ENCODE peak calls at places on chromosomes 4 and X, in nine cellular contexts. E, W, A, N, C, K, H, R and V are unnamed samples.

GRCh38 chr4:37601527-37601926 is 84.6 kb downstream of the RELL1 start:
- DNase-seq in W (peak), K (no peak), E (no peak), N (no peak), H (no peak), A (no peak), R (peak), C (peak), V (peak)

GRCh38 chr4:181645489-181645888 is 597.7 kb upstream of the TENM3 start:
- DNase-seq in N (no peak), E (no peak), H (no peak), K (no peak), A (no peak), R (no peak), C (peak), W (no peak), V (no peak)

GRCh38 chrX:108610141-108610540 is 126.2 kb downstream of the IRS4 start:
- DNase-seq in H (no peak), C (no peak), N (no peak), K (no peak), W (no peak), R (no peak), E (no peak), A (no peak), V (no peak)

GRCh38 chr4:7906171-7906581 is 33.5 kb downstream of the AFAP1 start:
- DNase-seq in K (no peak), E (no peak), H (no peak), A (no peak), C (no peak), R (no peak), W (no peak), N (no peak), V (no peak)

GRCh38 chr4:71586087-71586763 is 197.7 kb downstream of the GC start:
- DNase-seq in A (no peak), E (no peak), W (no peak), N (no peak), H (no peak), K (no peak), C (no peak), R (no peak), V (no peak)

GRCh38 chrX:119523664-119524184 is 41.5 kb downstream of the STEEP1 start:
- DNase-seq in A (no peak), R (no peak), C (no peak), N (no peak), H (no peak), W (no peak), E (no peak), K (no peak), V (no peak)

GRCh38 chr4:19130836-19131235 is 1109.3 kb upstream of the LCORL start:
- DNase-seq in C (peak), H (no peak), K (no peak), N (no peak), A (no peak), R (peak), W (no peak), E (no peak), V (no peak)

GRCh38 chr4:169404959-169405358 is 134.2 kb upstream of the SH3RF1 start:
- DNase-seq in N (no peak), E (no peak), A (no peak), H (no peak), W (no peak), K (no peak), R (no peak), C (no peak), V (no peak)

GRCh38 chrX:96183843-96184242 is 500.8 kb upstream of the DIAPH2 start:
- DNase-seq in K (no peak), A (no peak), W (no peak), N (no peak), C (no peak), R (no peak), E (no peak), H (no peak), V (no peak)

GRCh38 chr4:141169391-141169790 is 36.1 kb upstream of the RNF150 start:
- DNase-seq in E (no peak), A (no peak), C (no peak), W (no peak), N (no peak), K (no peak), H (no peak), R (no peak), V (no peak)

GRCh38 chr4:110654254-110654635 is 31.4 kb upstream of the PITX2 start:
- DNase-seq in R (peak), A (no peak), E (no peak), H (no peak), N (no peak), W (no peak), K (no peak), C (peak), V (no peak)

GRCh38 chrX:40007136-40007535 is 90.6 kb downstream of the BCOR start:
- DNase-seq in E (no peak), H (no peak), W (no peak), R (no peak), C (no peak), K (no peak), A (no peak), N (no peak), V (no peak)

GRCh38 chrX:44440006-44440405 is 96.5 kb upstream of the EFHC2 start:
- DNase-seq in C (no peak), R (no peak), E (no peak), W (no peak), H (no peak), K (no peak), N (no peak), A (no peak), V (no peak)

GRCh38 chr4:16598241-16599224 is 299.9 kb downstream of the LDB2 start:
- DNase-seq in H (no peak), N (no peak), A (no peak), K (no peak), C (peak), R (peak), E (no peak), W (no peak), V (no peak)

GRCh38 chrX:68693481-68694410 is 46.3 kb downstream of the STARD8 start:
- DNase-seq in N (peak), A (no peak), E (peak), C (peak), H (peak), R (no peak), W (peak), K (no peak), V (no peak)